ENCODE peak calls at places on chromosomes 4 and X, in eight cellular contexts. G is IMR-90; L is CD8-positive, alpha-beta T cell; R is neuronal stem cell; Y is dorsolateral prefrontal cortex; Q is naive thymus-derived CD4-positive, alpha-beta T cell; X is transverse colon; H is small intestine. V is an unnamed sample.

GRCh38 chr4:8729408-8730149 is 137.0 kb downstream of the CPZ start:
- DNase-seq in G (no peak), X (peak), R (no peak), Y (no peak), Q (no peak), L (no peak), H (no peak), V (no peak)

GRCh38 chrX:40644175-40644574 is 3.2 kb downstream of the CXorf38 start:
- DNase-seq in R (no peak), X (no peak), Y (no peak), G (peak), H (peak), Q (no peak), L (no peak), V (no peak)

GRCh38 chrX:154840856-154841255 is 6.4 kb upstream of the SMIM9 start:
- DNase-seq in X (no peak), Q (peak), Y (no peak), R (no peak), H (peak), L (no peak), G (peak), V (peak)

GRCh38 chrX:153456704-153457103 is 10.8 kb upstream of the TREX2 start:
- DNase-seq in H (no peak), L (no peak), Q (no peak), X (no peak), R (no peak), G (no peak), Y (no peak), V (no peak)

GRCh38 chrX:84168574-84168973 is 19.4 kb downstream of the RPS6KA6 start:
- DNase-seq in H (no peak), Q (no peak), G (peak), Y (no peak), R (no peak), L (no peak), X (no peak), V (peak)

GRCh38 chrX:9911479-9911878 is 55.7 kb upstream of the CLDN34 start:
- DNase-seq in Y (no peak), X (no peak), R (no peak), L (no peak), G (peak), H (no peak), Q (no peak), V (peak)

GRCh38 chr4:101232074-101232776 is 115.1 kb downstream of the PPP3CA start:
- DNase-seq in R (no peak), Y (no peak), G (peak), L (no peak), X (no peak), Q (no peak), H (no peak), V (peak)

GRCh38 chr4:72473434-72473900 is 95.6 kb downstream of the ADAMTS3 start:
- DNase-seq in L (no peak), G (no peak), Y (no peak), X (no peak), R (no peak), H (no peak), Q (no peak), V (no peak)

GRCh38 chr4:47831026-47831689 is 6.7 kb downstream of the CORIN start:
- DNase-seq in H (peak), X (no peak), L (no peak), G (no peak), Q (no peak), Y (no peak), R (no peak), V (no peak)

GRCh38 chr4:140893939-140894338 is 137.8 kb upstream of the TBC1D9 start:
- DNase-seq in Q (no peak), H (no peak), G (peak), R (no peak), X (no peak), L (no peak), Y (no peak), V (no peak)

GRCh38 chrX:118507766-118508165 is 12.2 kb downstream of the DOCK11 start:
- DNase-seq in Y (no peak), X (no peak), R (no peak), L (no peak), Q (no peak), G (no peak), H (no peak), V (no peak)

GRCh38 chr4:82275431-82276423 is 98.1 kb downstream of the HNRNPD start:
- DNase-seq in Y (no peak), Q (no peak), R (no peak), L (no peak), G (no peak), H (no peak), X (no peak), V (no peak)

GRCh38 chr4:157896726-157897125 is 276.1 kb downstream of the GASK1B start:
- DNase-seq in L (no peak), G (no peak), R (no peak), Y (no peak), H (no peak), X (no peak), Q (no peak), V (no peak)

GRCh38 chrX:56219702-56220101 is 12.5 kb upstream of the KLF8 start:
- DNase-seq in R (no peak), Y (no peak), G (no peak), Q (no peak), X (no peak), H (no peak), L (no peak), V (peak)

GRCh38 chr4:153117554-153117953 is 86.7 kb upstream of the TRIM2 start:
- DNase-seq in Q (no peak), L (no peak), G (no peak), H (no peak), R (no peak), Y (no peak), X (no peak), V (no peak)

GRCh38 chrX:104522386-104522785 is 43.6 kb upstream of the IL1RAPL2 start:
- DNase-seq in R (no peak), X (no peak), L (no peak), H (no peak), Y (no peak), Q (no peak), G (no peak), V (no peak)

GRCh38 chr4:44157611-44158277 is 290.9 kb downstream of the KCTD8 start:
- DNase-seq in Q (no peak), G (peak), H (no peak), Y (no peak), L (no peak), R (no peak), X (no peak), V (peak)

GRCh38 chr4:87697272-87697671 is 47.2 kb downstream of the DMP1 start:
- DNase-seq in L (no peak), Y (no peak), Q (no peak), X (no peak), H (no peak), G (no peak), R (no peak), V (no peak)

GRCh38 chrX:45264865-45265264 is 64.2 kb upstream of the DIPK2B start:
- DNase-seq in H (no peak), R (no peak), Q (no peak), L (no peak), Y (no peak), G (no peak), X (no peak), V (no peak)

GRCh38 chr4:73944061-73944875 is 37.6 kb downstream of the PF4 start:
- DNase-seq in Y (no peak), G (no peak), H (peak), X (peak), L (no peak), R (peak), Q (no peak), V (no peak)

GRCh38 chrX:54076903-54077302 is 32.6 kb upstream of the PHF8 start:
- DNase-seq in X (no peak), Q (no peak), H (no peak), L (no peak), R (no peak), Y (no peak), G (peak), V (peak)

GRCh38 chrX:64151911-64152310 is 53.6 kb downstream of the AMER1 start:
- DNase-seq in X (no peak), Y (no peak), R (no peak), G (no peak), Q (no peak), L (no peak), H (no peak), V (no peak)

GRCh38 chr4:10099521-10100325 is 16.9 kb downstream of the WDR1 start:
- DNase-seq in H (no peak), L (no peak), R (no peak), Y (no peak), G (no peak), Q (peak), X (no peak), V (no peak)

GRCh38 chr4:79574741-79575451 is 166.9 kb upstream of the GK2 start:
- DNase-seq in X (no peak), Q (no peak), H (no peak), G (no peak), R (no peak), L (no peak), Y (no peak), V (no peak)

GRCh38 chr4:122798101-122798500 is 28.5 kb upstream of the FGF2 start:
- DNase-seq in G (peak), Y (no peak), X (no peak), R (peak), L (no peak), H (peak), Q (no peak), V (no peak)

GRCh38 chr4:145944886-145945285 is 6.3 kb upstream of the ZNF827 start:
- DNase-seq in R (no peak), Y (no peak), X (no peak), G (peak), Q (no peak), L (no peak), H (no peak), V (no peak)

GRCh38 chr4:68077737-68078136 is 51.9 kb downstream of the TMPRSS11F start:
- DNase-seq in X (no peak), L (no peak), Q (no peak), G (no peak), Y (peak), H (no peak), R (no peak), V (no peak)

GRCh38 chr4:152988721-152989553 is 52.8 kb downstream of the FHDC1 start:
- DNase-seq in L (no peak), G (no peak), X (peak), Q (no peak), Y (no peak), R (no peak), H (peak), V (no peak)

GRCh38 chr4:77564231-77564630 is 41.4 kb upstream of the CXCL13 start:
- DNase-seq in Q (no peak), X (peak), R (no peak), H (peak), L (no peak), G (no peak), Y (peak), V (no peak)

GRCh38 chr4:187999406-187999932 is 3.9 kb downstream of the ZFP42 start:
- DNase-seq in Q (no peak), L (no peak), Y (no peak), H (no peak), R (no peak), G (peak), X (no peak), V (no peak)

GRCh38 chr4:147811878-147812277 is 80.0 kb downstream of the ARHGAP10 start:
- DNase-seq in R (no peak), H (no peak), X (no peak), Y (no peak), Q (no peak), L (no peak), G (no peak), V (no peak)

GRCh38 chr4:107619065-107619464 is 101.0 kb downstream of the PAPSS1 start:
- DNase-seq in X (no peak), H (no peak), L (no peak), Y (no peak), R (no peak), G (peak), Q (no peak), V (no peak)

GRCh38 chr4:20354120-20354519 is 102.4 kb downstream of the SLIT2 start:
- DNase-seq in H (no peak), Y (no peak), R (peak), L (no peak), Q (no peak), G (no peak), X (no peak), V (no peak)

DNA sequence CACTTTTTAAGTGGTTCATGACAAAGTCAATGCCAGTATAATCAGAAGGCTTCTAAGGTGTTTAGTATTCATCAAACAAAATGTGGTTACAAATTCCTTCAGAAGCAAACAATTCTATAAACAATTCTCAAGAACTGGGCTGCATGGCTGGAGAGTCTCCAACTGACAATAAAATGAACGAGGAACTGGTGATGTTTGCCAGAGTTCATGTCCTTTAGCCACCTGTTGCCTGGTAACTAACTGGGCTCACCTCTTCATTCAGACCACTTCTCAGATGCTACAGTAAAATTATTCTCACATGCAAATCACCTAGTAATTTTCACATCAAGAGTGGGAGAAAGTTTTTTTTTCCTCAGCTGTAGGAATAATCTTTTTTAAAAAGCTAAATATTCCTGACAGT is 53.3 kb downstream of the CAMK2D start:
- DNase-seq in H (no peak), L (no peak), R (no peak), X (no peak), Q (no peak), G (peak), Y (no peak), V (peak)
- H3K27ac ChIP-seq in H (no peak), L (no peak), R (no peak), X (peak), Q (no peak), G (no peak), Y (no peak), V (no peak)

DNA sequence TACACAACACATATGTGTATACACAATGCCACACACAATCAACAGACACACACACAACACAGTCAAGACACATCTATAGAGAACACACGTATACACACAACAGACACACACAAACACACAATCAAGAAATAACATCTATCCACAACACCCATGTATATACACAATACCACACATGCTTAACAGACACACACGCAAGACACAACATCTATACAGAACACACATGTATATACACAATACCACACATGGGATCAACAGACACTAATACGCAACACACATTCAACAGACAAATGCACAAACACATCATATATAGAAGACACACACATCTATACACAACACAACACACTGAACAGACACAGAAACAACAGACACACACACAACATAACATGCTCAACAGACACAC is 234.8 kb downstream of the SHOX start:
- DNase-seq in Q (no peak), H (no peak), Y (no peak), L (no peak), G (no peak), R (no peak), X (no peak), V (no peak)
- H3K27ac ChIP-seq in Q (no peak), H (no peak), Y (no peak), L (no peak), G (no peak), R (no peak), X (no peak), V (no peak)

GRCh38 chr4:124736526-124736925 is 24.0 kb upstream of the ANKRD50 start:
- DNase-seq in R (no peak), Y (no peak), Q (no peak), G (no peak), X (no peak), L (no peak), H (no peak), V (no peak)

GRCh38 chr4:124738994-124739393 is 26.5 kb upstream of the ANKRD50 start:
- DNase-seq in H (no peak), L (no peak), X (no peak), Q (no peak), Y (no peak), R (peak), G (no peak), V (no peak)

GRCh38 chr4:124737619-124738018 is 25.1 kb upstream of the ANKRD50 start:
- DNase-seq in L (no peak), H (no peak), G (no peak), R (no peak), Y (no peak), X (no peak), Q (no peak), V (peak)
- H3K27ac ChIP-seq in L (no peak), H (no peak), G (no peak), R (no peak), Y (no peak), X (no peak), Q (no peak), V (no peak)

GRCh38 chrX:119529355-119530276 is 35.6 kb downstream of the STEEP1 start:
- DNase-seq in L (no peak), G (no peak), Y (no peak), H (no peak), R (no peak), Q (no peak), X (no peak), V (no peak)
- H3K27ac ChIP-seq in L (no peak), G (no peak), Y (no peak), H (no peak), R (no peak), Q (no peak), X (no peak), V (no peak)

GRCh38 chr4:102799816-102800215 is 27.5 kb downstream of the UBE2D3 start:
- DNase-seq in Q (no peak), L (no peak), Y (no peak), R (no peak), H (no peak), G (no peak), X (no peak), V (peak)
- H3K27ac ChIP-seq in Q (peak), L (no peak), Y (no peak), R (no peak), H (no peak), G (no peak), X (no peak), V (no peak)

GRCh38 chr4:165842684-165843083 is 30.4 kb upstream of the TLL1 start:
- DNase-seq in G (no peak), H (no peak), R (no peak), Q (no peak), Y (no peak), L (no peak), X (no peak), V (no peak)

GRCh38 chr4:165834116-165834515 is 38.9 kb upstream of the TLL1 start:
- DNase-seq in R (no peak), X (no peak), G (no peak), Y (no peak), L (no peak), H (no peak), Q (no peak), V (no peak)

GRCh38 chr4:165838575-165838974 is 34.5 kb upstream of the TLL1 start:
- DNase-seq in H (no peak), X (no peak), R (no peak), Y (no peak), G (no peak), L (no peak), Q (no peak), V (no peak)

GRCh38 chr4:165844151-165844550 is 28.9 kb upstream of the TLL1 start:
- DNase-seq in H (no peak), Y (no peak), L (no peak), R (no peak), X (no peak), G (no peak), Q (no peak), V (no peak)

DNA sequence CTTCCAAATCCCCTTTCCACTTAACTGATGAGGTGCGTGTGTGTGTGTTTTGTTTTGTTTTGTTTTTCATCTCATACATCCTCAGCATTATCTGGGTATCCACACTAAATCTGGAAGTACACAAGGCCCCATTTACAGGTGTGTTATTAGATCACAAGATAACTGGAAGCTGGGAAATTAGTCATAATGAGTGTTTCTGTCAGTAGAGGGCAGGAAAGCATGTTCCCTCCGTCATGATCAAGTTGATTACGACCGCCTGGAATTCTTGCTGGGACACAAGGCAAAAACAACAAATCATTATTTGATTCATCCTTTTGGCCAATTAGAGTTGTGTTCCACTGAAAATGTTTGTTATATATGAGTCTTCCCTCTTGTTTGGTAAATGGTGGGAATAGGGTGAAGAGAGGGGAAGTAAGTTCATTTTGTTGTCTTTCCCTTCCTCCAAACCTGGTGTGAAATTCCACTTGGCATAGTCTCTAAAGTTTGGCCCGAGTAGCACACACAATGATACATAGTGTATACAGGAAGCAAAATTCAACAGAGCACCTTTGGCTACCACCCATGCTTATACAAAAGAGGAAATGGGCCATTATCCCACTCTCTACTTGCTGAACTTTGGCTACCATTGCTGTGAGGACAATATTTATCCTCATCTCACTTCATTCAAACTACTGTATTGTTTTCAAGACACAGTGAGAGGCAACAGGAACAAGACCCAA is 33.3 kb upstream of the TLL1 start:
- DNase-seq in R (no peak), L (no peak), Q (no peak), H (no peak), X (no peak), Y (no peak), G (no peak), V (peak)
- H3K27ac ChIP-seq in R (no peak), L (no peak), Q (no peak), H (no peak), X (no peak), Y (no peak), G (no peak), V (no peak)

GRCh38 chr4:2413821-2414610 is 4.4 kb downstream of the ZFYVE28 start:
- DNase-seq in G (no peak), X (peak), H (peak), R (no peak), Q (no peak), Y (no peak), L (no peak), V (peak)
- H3K27ac ChIP-seq in G (no peak), X (peak), H (peak), R (no peak), Q (peak), Y (peak), L (peak), V (peak)

GRCh38 chrX:145823132-145823531 is 5.5 kb downstream of the SLITRK2 start:
- DNase-seq in Q (no peak), L (no peak), H (no peak), X (no peak), R (no peak), G (no peak), Y (no peak), V (no peak)

GRCh38 chrX:145818522-145819075 is 970 bp downstream of the SLITRK2 start:
- DNase-seq in Q (no peak), G (no peak), X (no peak), R (no peak), Y (no peak), H (no peak), L (no peak), V (no peak)

GRCh38 chrX:145821898-145822567 is 4.4 kb downstream of the SLITRK2 start:
- DNase-seq in R (no peak), H (no peak), G (no peak), X (no peak), Y (no peak), L (no peak), Q (no peak), V (no peak)

GRCh38 chrX:145820825-145821224 is 3.2 kb downstream of the SLITRK2 start:
- DNase-seq in G (no peak), X (no peak), L (no peak), Q (no peak), Y (no peak), H (no peak), R (no peak), V (no peak)

DNA sequence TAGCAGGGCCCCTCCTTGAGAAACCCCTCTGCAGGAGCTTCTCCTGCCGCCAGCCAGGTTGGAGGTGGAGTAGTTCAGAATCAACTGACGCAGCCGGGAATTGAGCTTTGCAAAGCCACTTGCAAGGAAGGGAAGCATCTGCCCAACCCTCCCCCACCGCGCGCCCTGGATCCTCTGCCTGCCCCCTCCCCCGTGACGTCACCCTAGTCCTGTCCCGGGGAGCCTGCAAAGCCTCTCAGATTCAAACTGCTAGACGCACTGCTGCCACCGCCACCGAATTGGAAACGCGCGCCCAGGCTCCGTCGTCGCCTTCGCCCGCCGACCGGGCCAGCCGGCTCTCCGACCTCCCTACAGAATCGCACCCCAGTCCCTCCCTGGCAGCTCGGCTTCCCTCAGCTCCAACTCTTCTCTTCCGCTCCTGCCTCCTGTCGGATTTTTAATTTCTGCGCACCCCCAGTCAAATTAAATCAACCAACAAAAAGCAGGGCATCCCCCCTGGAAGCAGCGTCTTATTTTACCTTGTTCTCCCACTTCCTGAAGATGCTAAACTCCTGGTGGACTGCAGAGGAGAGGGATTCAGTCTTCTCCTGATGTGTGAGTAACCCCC is 3.8 kb downstream of the SLITRK2 start:
- DNase-seq in Y (peak), Q (no peak), X (no peak), R (no peak), L (no peak), H (no peak), G (no peak), V (no peak)
- H3K27ac ChIP-seq in Y (peak), Q (no peak), X (no peak), R (no peak), L (no peak), H (no peak), G (no peak), V (no peak)